ENCODE peak calls at places on chromosomes 5 and 9, in seven cellular contexts. F is HEK293T; H is foreskin keratinocyte; N is anterior cingulate cortex; B is adipocyte; T is activated CD4-positive, alpha-beta memory T cell treated with anti-CD3 and anti-CD28 coated beads for 36 hours; Q is T-cell. K is an unnamed sample.

GRCh38 chr5:111645303-111645838 is 111.6 kb downstream of the NREP start:
- DNase-seq in T (no peak), Q (no peak), F (no peak), N (no peak), B (no peak), H (no peak), K (no peak)

GRCh38 chr5:56530031-56530430 is 285.3 kb upstream of the MAP3K1 start:
- DNase-seq in Q (no peak), T (no peak), N (no peak), B (no peak), F (no peak), H (no peak), K (no peak)

GRCh38 chr9:18255158-18255629 is 218.8 kb upstream of the ADAMTSL1 start:
- DNase-seq in F (peak), T (peak), Q (peak), H (peak), B (peak), N (no peak), K (peak)

GRCh38 chr5:159377653-159378052 is 47.4 kb upstream of the IL12B start:
- DNase-seq in Q (no peak), H (no peak), N (no peak), F (no peak), B (no peak), T (no peak), K (no peak)

GRCh38 chr9:127215266-127216209 is 49.0 kb upstream of the GARNL3 start:
- DNase-seq in N (no peak), Q (no peak), H (no peak), F (no peak), B (no peak), T (peak), K (no peak)

GRCh38 chr5:90510438-90510837 is 18.9 kb downstream of the LYSMD3 start:
- DNase-seq in T (no peak), Q (no peak), F (no peak), H (no peak), N (no peak), B (no peak), K (no peak)

GRCh38 chr5:33049845-33050244 is 338.7 kb downstream of the NPR3 start:
- DNase-seq in Q (no peak), B (peak), F (no peak), T (no peak), H (peak), N (no peak), K (no peak)

GRCh38 chr5:129399069-129399468 is 61.0 kb upstream of the ADAMTS19 start:
- DNase-seq in H (no peak), T (no peak), Q (no peak), B (no peak), N (no peak), F (no peak), K (no peak)

GRCh38 chr9:83304686-83305085 is 233.5 kb downstream of the FRMD3 start:
- DNase-seq in Q (no peak), T (no peak), B (peak), H (no peak), N (peak), F (no peak), K (no peak)

GRCh38 chr9:131693651-131694597 is 46.0 kb downstream of the RAPGEF1 start:
- DNase-seq in Q (no peak), N (no peak), T (no peak), F (no peak), H (no peak), B (no peak), K (no peak)

GRCh38 chr9:107778666-107779065 is 289.1 kb upstream of the KLF4 start:
- DNase-seq in Q (no peak), H (no peak), T (no peak), N (no peak), B (no peak), F (no peak), K (no peak)

GRCh38 chr5:95445442-95445841 is 54.3 kb downstream of the FAM81B start:
- DNase-seq in F (no peak), B (no peak), Q (no peak), H (no peak), T (no peak), N (no peak), K (no peak)

GRCh38 chr9:123400926-123401503 is 45.0 kb downstream of the CRB2 start:
- DNase-seq in T (no peak), N (no peak), Q (no peak), H (no peak), F (no peak), B (no peak), K (no peak)

GRCh38 chr5:111308951-111309350 is 84.8 kb downstream of the CAMK4 start:
- DNase-seq in F (peak), Q (no peak), N (no peak), B (no peak), T (no peak), H (no peak), K (no peak)

GRCh38 chr5:359301-359897 is 37.9 kb downstream of the AHRR start:
- DNase-seq in N (no peak), B (no peak), Q (no peak), H (no peak), F (no peak), T (no peak), K (no peak)

K was measured in T follicular helper cell.